ENCODE peak calls at places on chromosomes 5 and 9, in nine cellular contexts. N is H1; V is NCI-H510A treated with DMSO at 0.1 percent for 48 hours; C is testis; F is NCI-H345; J is stimulated activated CD4-positive, alpha-beta T cell treated with anti-CD3 and anti-CD28 coated beads, Interleukin-12 subunit alpha, Interleukin-12 subunit beta, amount 100 ng/mL, for 4 hours; A is SHP77; I is A172; B is astrocyte of the cerebellum. Y is an unnamed sample.

GRCh38 chr5:31270396-31270795 is 76.9 kb downstream of the CDH6 start:
- DNase-seq in V (peak), B (no peak), C (no peak), J (no peak), N (no peak), I (peak), F (peak), A (peak), Y (no peak)

GRCh38 chr9:36074870-36075532 is 38.3 kb downstream of the RECK start:
- DNase-seq in B (peak), F (peak), J (no peak), I (no peak), A (peak), C (peak), V (no peak), N (no peak), Y (no peak)

GRCh38 chr9:132121021-132121420 is 40.8 kb upstream of the NTNG2 start:
- DNase-seq in A (no peak), V (no peak), C (no peak), B (no peak), F (no peak), I (no peak), N (no peak), J (no peak), Y (no peak)

GRCh38 chr9:14277202-14277601 is 36.7 kb downstream of the NFIB start:
- DNase-seq in I (no peak), J (no peak), F (no peak), B (peak), V (no peak), C (no peak), A (no peak), N (no peak), Y (no peak)

GRCh38 chr5:108046955-108047670 is 334.8 kb downstream of the FBXL17 start:
- DNase-seq in N (no peak), J (no peak), F (peak), I (no peak), C (no peak), V (no peak), A (peak), B (no peak), Y (no peak)

GRCh38 chr9:115672477-115673316 is 480.9 kb upstream of the PAPPA start:
- DNase-seq in F (no peak), J (no peak), I (peak), B (peak), C (no peak), A (no peak), N (no peak), V (no peak), Y (no peak)

GRCh38 chr5:153641183-153641688 is 150.8 kb downstream of the GRIA1 start:
- DNase-seq in B (no peak), C (no peak), I (no peak), N (no peak), F (no peak), J (no peak), A (no peak), V (peak), Y (no peak)

GRCh38 chr9:72154468-72155281 is 5.4 kb downstream of the GDA start:
- DNase-seq in I (peak), N (no peak), A (no peak), B (no peak), V (no peak), J (no peak), C (no peak), F (no peak), Y (no peak)

GRCh38 chr5:170315154-170315553 is 17.6 kb upstream of the LCP2 start:
- DNase-seq in B (no peak), J (no peak), C (peak), I (peak), F (no peak), A (no peak), V (no peak), N (no peak), Y (no peak)

GRCh38 chr5:1762121-1762877 is 37.3 kb downstream of the MRPL36 start:
- DNase-seq in J (no peak), A (no peak), C (no peak), V (no peak), N (peak), F (peak), B (no peak), I (no peak), Y (no peak)

GRCh38 chr5:79256563-79256962 is 20.6 kb downstream of the JMY start:
- DNase-seq in I (no peak), V (no peak), F (no peak), J (no peak), N (no peak), A (no peak), C (no peak), B (no peak), Y (no peak)

GRCh38 chr5:115455241-115455640 is 89.3 kb downstream of the FEM1C start:
- DNase-seq in B (no peak), A (no peak), N (no peak), C (no peak), I (peak), J (no peak), F (no peak), V (no peak), Y (no peak)

GRCh38 chr9:88953401-88954029 is 37.8 kb upstream of the S1PR3 start:
- DNase-seq in N (no peak), C (no peak), A (no peak), B (no peak), V (no peak), F (no peak), I (peak), J (no peak), Y (no peak)

GRCh38 chr5:54460181-54460919 is 4.9 kb downstream of the HSPB3 start:
- DNase-seq in N (no peak), C (peak), A (no peak), V (no peak), I (peak), B (no peak), J (no peak), F (no peak), Y (no peak)

GRCh38 chr9:12720551-12720950 is 27.4 kb downstream of the TYRP1 start:
- DNase-seq in F (no peak), J (no peak), N (no peak), A (no peak), I (no peak), B (no peak), V (no peak), C (no peak), Y (no peak)

GRCh38 chr9:126000256-126000655 is 253.1 kb downstream of the PBX3 start:
- DNase-seq in J (no peak), A (no peak), I (no peak), F (no peak), N (no peak), V (no peak), C (no peak), B (no peak), Y (no peak)

GRCh38 chr5:147882586-147883313 is 4.2 kb downstream of the SCGB3A2 start:
- DNase-seq in A (no peak), I (no peak), V (no peak), J (no peak), C (no peak), F (no peak), B (no peak), N (no peak), Y (no peak)

GRCh38 chr5:56814361-56814962 is 887 bp upstream of the MAP3K1 start:
- DNase-seq in C (peak), B (no peak), A (no peak), J (no peak), N (peak), V (peak), I (no peak), F (peak), Y (peak)

GRCh38 chr9:83220737-83221136 is 157.8 kb upstream of the RASEF start:
- DNase-seq in C (peak), I (peak), F (no peak), J (no peak), N (no peak), A (no peak), V (no peak), B (peak), Y (no peak)

GRCh38 chr9:38207247-38207778 is 138.3 kb upstream of the SHB start:
- DNase-seq in J (no peak), C (no peak), N (peak), I (no peak), V (no peak), F (no peak), A (no peak), B (no peak), Y (no peak)

GRCh38 chr5:125575561-125576504 is 829.4 kb upstream of the ZNF608 start:
- DNase-seq in I (peak), N (peak), C (no peak), F (peak), J (no peak), A (peak), V (peak), B (no peak), Y (no peak)

GRCh38 chr9:95363051-95363841 is 45.7 kb upstream of the FANCC start:
- DNase-seq in V (peak), F (no peak), J (no peak), I (peak), N (no peak), A (no peak), B (no peak), C (no peak), Y (no peak)

GRCh38 chr9:134932656-134933055 is 14.9 kb upstream of the FCN1 start:
- DNase-seq in V (no peak), B (no peak), I (no peak), J (no peak), N (no peak), A (no peak), F (no peak), C (no peak), Y (no peak)

GRCh38 chr5:89397096-89397495 is 514.1 kb upstream of the MEF2C start:
- DNase-seq in N (no peak), B (no peak), C (no peak), J (no peak), F (no peak), A (no peak), V (no peak), I (no peak), Y (no peak)

GRCh38 chr5:173327084-173327947 is 898 bp downstream of the STC2 start:
- DNase-seq in F (no peak), C (no peak), V (no peak), I (no peak), B (no peak), N (no peak), J (no peak), A (no peak), Y (peak)

GRCh38 chr5:127373858-127374491 is 83.4 kb downstream of the MEGF10 start:
- DNase-seq in I (no peak), V (no peak), J (no peak), C (no peak), N (no peak), B (no peak), A (peak), F (no peak), Y (no peak)

GRCh38 chr9:134597041-134597913 is 44.3 kb upstream of the COL5A1 start:
- DNase-seq in F (peak), C (peak), A (peak), V (no peak), N (no peak), B (no peak), J (no peak), I (peak), Y (no peak)

GRCh38 chr5:91384671-91385430 is 1.7 kb upstream of the ARRDC3 start:
- DNase-seq in C (peak), I (peak), J (no peak), V (peak), F (peak), B (peak), N (no peak), A (peak), Y (peak)

GRCh38 chr5:24633705-24634325 is 11.0 kb downstream of the CDH10 start:
- DNase-seq in F (peak), C (peak), B (peak), V (peak), A (peak), I (peak), J (no peak), N (no peak), Y (no peak)

GRCh38 chr5:83357621-83358231 is 113.8 kb upstream of the VCAN start:
- DNase-seq in I (no peak), B (no peak), N (no peak), V (no peak), F (no peak), J (no peak), C (no peak), A (no peak), Y (no peak)

GRCh38 chr5:132388244-132389050 is 18.9 kb downstream of the SLC22A5 start:
- DNase-seq in J (no peak), C (peak), V (no peak), A (no peak), N (no peak), B (peak), I (peak), F (no peak), Y (no peak)

GRCh38 chr9:106783121-106783520 is 79.8 kb upstream of the ZNF462 start:
- DNase-seq in V (no peak), C (no peak), B (no peak), I (no peak), A (no peak), J (no peak), N (no peak), F (no peak), Y (no peak)

GRCh38 chr5:111859533-111860270 is 102.7 kb upstream of the NREP start:
- DNase-seq in A (no peak), B (peak), J (no peak), I (no peak), N (no peak), C (no peak), F (no peak), V (no peak), Y (no peak)

GRCh38 chr9:120375316-120375715 is 204.7 kb downstream of the CDK5RAP2 start:
- DNase-seq in A (no peak), N (no peak), B (no peak), I (no peak), C (no peak), V (no peak), F (no peak), J (no peak), Y (no peak)

GRCh38 chr5:95725071-95725820 is 5.9 kb upstream of the RHOBTB3 start:
- DNase-seq in C (no peak), J (no peak), N (no peak), I (no peak), F (no peak), V (no peak), A (no peak), B (peak), Y (no peak)

Y was measured in stimulated activated naive CD8-positive, alpha-beta T cell treated with anti-CD3 and anti-CD28 coated beads, Interleukin-15, amount 100 ng/mL, for 72 hours.